ENCODE peak calls at places on chromosomes 2 and 18, in six cellular contexts. I, Q, Z, K, P and N are unnamed samples.

GRCh38 chr2:5869871-5870375 is 177.7 kb downstream of the SOX11 start:
- DNase-seq in Z (no peak), Q (no peak), P (no peak), K (no peak), I (no peak), N (no peak)

GRCh38 chr2:1430491-1430890 is 17.2 kb downstream of the TPO start:
- DNase-seq in Q (no peak), I (no peak), Z (no peak), K (no peak), P (no peak), N (no peak)

GRCh38 chr18:73893879-73894278 is 253.8 kb downstream of the FBXO15 start:
- DNase-seq in Q (no peak), P (peak), Z (no peak), I (no peak), K (no peak), N (no peak)

GRCh38 chr18:74444104-74444503 is 13.0 kb downstream of the DIPK1C start:
- DNase-seq in Q (no peak), Z (no peak), K (no peak), I (no peak), P (no peak), N (no peak)

GRCh38 chr2:119523959-119524694 is at the start of gene SCTR:
- DNase-seq in I (no peak), Q (no peak), Z (no peak), K (peak), P (no peak), N (no peak)

GRCh38 chr18:77054606-77055428 is 77.8 kb downstream of the MBP start:
- DNase-seq in I (peak), P (peak), Q (peak), Z (peak), K (peak), N (peak)

GRCh38 chr2:31324000-31324633 is 90.2 kb downstream of the EHD3 start:
- DNase-seq in I (no peak), Z (no peak), Q (no peak), P (no peak), K (no peak), N (peak)

GRCh38 chr2:20225294-20226151 is 593 bp upstream of the SDC1 start:
- DNase-seq in Q (no peak), P (peak), Z (peak), I (peak), K (peak), N (no peak)

GRCh38 chr2:54512663-54513363 is 56.7 kb downstream of the SPTBN1 start:
- DNase-seq in K (no peak), Z (no peak), I (no peak), P (no peak), Q (no peak), N (no peak)

GRCh38 chr2:218329027-218329825 is 27.4 kb upstream of the CATIP start:
- DNase-seq in Q (no peak), I (no peak), Z (no peak), P (no peak), K (peak), N (no peak)

GRCh38 chr2:179393481-179393880 is 128.8 kb upstream of the SESTD1 start:
- DNase-seq in K (no peak), Z (no peak), P (peak), I (no peak), Q (no peak), N (no peak)

GRCh38 chr2:98175811-98176210 is 88.8 kb downstream of the VWA3B start:
- DNase-seq in K (peak), Q (no peak), I (no peak), P (no peak), Z (no peak), N (no peak)

GRCh38 chr2:167551411-167551810 is 663.1 kb downstream of the XIRP2 start:
- DNase-seq in I (no peak), K (no peak), Z (no peak), P (no peak), Q (no peak), N (no peak)

GRCh38 chr2:152486048-152486736 is 151.2 kb downstream of the FMNL2 start:
- DNase-seq in I (no peak), P (no peak), Q (no peak), K (no peak), Z (no peak), N (no peak)

GRCh38 chr2:152489364-152489763 is 154.4 kb downstream of the FMNL2 start:
- DNase-seq in K (no peak), Z (no peak), I (no peak), P (no peak), Q (no peak), N (no peak)

GRCh38 chr2:152488075-152488474 is 153.1 kb downstream of the FMNL2 start:
- DNase-seq in Q (no peak), I (no peak), Z (no peak), K (no peak), P (no peak), N (no peak)

GRCh38 chr2:152483276-152483996 is 148.5 kb downstream of the FMNL2 start:
- DNase-seq in P (no peak), K (no peak), Z (no peak), Q (no peak), I (peak), N (no peak)

DNA sequence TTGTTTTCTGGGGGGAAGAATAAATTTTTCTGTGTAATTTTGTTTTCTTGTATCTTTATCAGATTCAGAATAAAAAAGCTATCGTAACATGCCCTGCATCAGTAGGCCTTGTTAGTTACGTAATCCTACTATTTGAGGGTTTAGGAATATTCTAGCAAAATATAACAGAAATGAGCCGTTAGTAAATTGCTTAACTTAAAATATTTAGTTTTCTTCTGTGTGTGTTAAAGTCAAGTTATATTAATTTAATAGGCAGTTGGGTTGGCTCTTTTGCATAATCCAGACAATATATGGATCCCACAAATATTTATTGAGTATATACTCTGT is 151.7 kb downstream of the FMNL2 start:
- DNase-seq in K (no peak), P (no peak), Q (no peak), Z (no peak), I (no peak), N (no peak)
- H3K4me3 ChIP-seq in K (no peak), P (no peak), Q (no peak), Z (no peak), I (no peak), N (no peak)

DNA sequence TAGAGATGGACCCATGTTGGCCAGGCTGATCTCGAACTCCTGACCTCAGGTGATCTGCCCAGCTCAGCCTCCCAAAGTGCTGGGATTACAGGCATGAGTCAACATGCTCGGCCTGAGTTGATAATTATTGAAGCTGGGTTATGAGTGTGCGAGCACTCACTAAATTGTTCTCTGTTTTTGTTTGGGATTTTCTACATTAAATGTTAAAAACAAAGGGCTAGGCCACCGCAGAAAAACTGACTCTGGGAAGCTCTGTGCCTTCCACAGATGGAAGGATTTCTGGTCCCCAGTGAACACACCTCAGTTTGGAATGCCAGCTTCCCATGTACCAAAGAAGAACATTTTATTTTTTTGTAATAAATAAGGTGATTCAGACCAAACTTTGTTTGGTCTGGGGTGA is 83.0 kb downstream of the XRCC5 start:
- DNase-seq in Q (no peak), K (no peak), Z (no peak), P (no peak), I (no peak), N (no peak)
- H3K4me3 ChIP-seq in Q (no peak), K (no peak), Z (no peak), P (no peak), I (no peak), N (no peak)

DNA sequence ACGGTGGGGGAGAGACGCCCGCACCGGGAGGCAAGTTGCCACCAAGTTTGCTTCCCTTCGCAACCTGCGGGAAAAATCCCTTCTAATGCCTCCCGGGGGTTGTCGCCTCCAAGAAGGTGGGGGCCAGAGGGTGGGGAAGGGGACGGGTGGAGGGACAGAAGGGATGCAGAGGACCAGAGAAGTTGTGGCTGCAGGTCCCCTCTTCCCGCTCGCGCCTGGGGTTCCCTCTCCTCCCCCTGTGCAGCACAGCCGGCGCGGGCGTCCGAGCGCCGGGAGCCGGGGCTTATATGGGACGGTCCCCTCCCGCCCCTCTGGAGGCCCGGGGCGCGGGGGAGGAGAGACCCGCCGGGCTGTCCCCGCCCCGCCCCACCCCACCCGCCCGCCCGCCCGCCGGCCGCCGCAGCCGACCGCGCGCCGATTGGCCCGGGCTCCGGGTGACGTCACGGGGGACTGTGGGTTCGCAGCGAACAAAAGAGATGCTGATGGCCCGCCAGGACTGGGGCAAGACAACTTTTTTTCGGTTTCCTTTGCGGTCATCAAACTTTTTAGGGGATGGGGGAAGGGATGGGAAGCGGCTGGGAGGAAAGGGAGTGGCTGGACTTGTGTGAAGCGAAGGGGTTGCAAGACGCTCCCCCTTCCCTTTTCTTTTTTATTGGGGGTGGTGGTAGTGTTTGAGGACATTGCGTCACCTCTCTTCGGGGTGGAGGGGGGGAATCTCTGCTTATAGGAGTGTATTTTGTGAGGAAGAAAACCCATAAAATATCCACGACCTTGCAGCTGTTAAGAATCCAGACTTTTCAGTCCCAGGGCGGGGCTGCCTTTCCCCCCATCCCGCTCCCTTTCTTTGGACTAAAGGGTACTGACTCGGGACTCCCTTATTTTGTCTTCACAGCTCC is at the start of gene FN1:
- DNase-seq in Z (peak), I (peak), Q (peak), P (peak), K (peak), N (peak)
- H3K4me3 ChIP-seq in Z (peak), I (peak), Q (peak), P (peak), K (peak), N (peak)

GRCh38 chr2:204213588-204213987 is 277.0 kb downstream of the ICOS start:
- DNase-seq in Z (no peak), K (no peak), P (no peak), Q (no peak), I (no peak), N (no peak)
- H3K4me3 ChIP-seq in Z (no peak), K (no peak), P (no peak), Q (no peak), I (no peak), N (no peak)

GRCh38 chr2:42493468-42493884 is 306 bp downstream of the KCNG3 start:
- DNase-seq in K (no peak), I (no peak), Q (no peak), P (no peak), Z (no peak), N (no peak)
- H3K4me3 ChIP-seq in K (peak), I (peak), Q (peak), P (no peak), Z (peak), N (peak)

GRCh38 chr2:216501854-216502253 is 3.2 kb downstream of the RPL37A start:
- DNase-seq in K (no peak), Q (no peak), I (no peak), P (no peak), Z (no peak), N (no peak)

GRCh38 chr2:216498418-216499413 is at the start of gene RPL37A:
- DNase-seq in K (peak), I (peak), P (peak), Q (peak), Z (peak), N (peak)

GRCh38 chr2:216497808-216498366 is 757 bp upstream of the RPL37A start:
- DNase-seq in Q (no peak), P (no peak), Z (no peak), I (no peak), K (no peak), N (no peak)

GRCh38 chr2:216500572-216500971 is 1.9 kb downstream of the RPL37A start:
- DNase-seq in P (no peak), I (no peak), K (no peak), Z (no peak), Q (no peak), N (no peak)

DNA sequence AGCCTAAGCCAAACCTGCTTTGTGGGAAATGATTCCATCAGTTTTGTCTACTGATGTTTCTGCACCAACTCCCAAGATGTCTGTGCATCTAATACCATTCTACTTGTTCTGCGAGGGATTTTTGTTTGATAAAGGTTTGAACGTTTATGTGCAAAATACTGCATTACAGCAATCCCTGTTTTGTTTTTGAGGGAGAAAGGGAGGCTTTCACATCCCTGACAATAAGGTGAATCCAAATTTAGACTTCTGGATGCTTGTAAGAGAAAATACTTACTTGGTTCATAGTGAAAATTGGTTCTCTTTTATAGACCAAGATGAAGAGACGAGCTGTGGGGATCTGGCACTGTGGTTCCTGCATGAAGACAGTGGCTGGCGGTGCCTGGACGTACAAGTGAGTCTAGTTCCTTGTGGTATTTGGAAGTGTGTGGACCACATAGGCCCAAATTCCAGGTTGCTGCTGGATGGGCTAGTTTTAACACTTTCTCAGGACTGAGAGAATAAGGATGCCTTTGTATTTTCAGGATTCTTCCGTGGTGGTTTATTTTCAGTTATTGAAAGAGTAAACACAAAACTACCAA is 1.1 kb downstream of the RPL37A start:
- DNase-seq in P (no peak), I (peak), K (no peak), Z (no peak), Q (no peak), N (no peak)
- H3K4me3 ChIP-seq in P (peak), I (peak), K (peak), Z (peak), Q (peak), N (peak)

DNA sequence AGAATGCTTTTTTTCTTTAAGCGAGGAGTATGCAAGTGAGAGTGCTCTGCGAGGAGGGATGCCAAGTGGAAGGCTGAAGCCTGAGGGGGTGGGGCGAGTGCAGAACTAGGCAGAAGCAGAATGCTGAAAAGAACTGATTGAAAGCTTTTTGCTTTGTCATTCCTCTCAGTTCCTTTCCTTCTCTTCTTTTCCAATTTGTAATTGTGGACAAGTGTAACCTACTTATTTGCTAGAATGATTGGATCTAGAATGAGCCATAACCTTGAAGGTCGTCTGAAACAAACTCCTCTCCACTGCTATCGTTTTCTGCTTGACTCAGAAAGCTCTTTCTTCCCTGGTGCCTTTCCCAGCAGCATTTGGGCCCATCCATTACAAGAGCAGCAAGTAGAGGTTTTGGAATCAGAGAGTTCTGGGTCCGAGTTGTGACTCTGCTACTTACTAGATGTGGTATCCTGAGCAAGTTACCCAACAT is 115.3 kb downstream of the METTL8 start:
- DNase-seq in Z (no peak), K (no peak), I (peak), P (no peak), Q (no peak), N (no peak)
- H3K4me3 ChIP-seq in Z (no peak), K (no peak), I (no peak), P (no peak), Q (no peak), N (no peak)

DNA sequence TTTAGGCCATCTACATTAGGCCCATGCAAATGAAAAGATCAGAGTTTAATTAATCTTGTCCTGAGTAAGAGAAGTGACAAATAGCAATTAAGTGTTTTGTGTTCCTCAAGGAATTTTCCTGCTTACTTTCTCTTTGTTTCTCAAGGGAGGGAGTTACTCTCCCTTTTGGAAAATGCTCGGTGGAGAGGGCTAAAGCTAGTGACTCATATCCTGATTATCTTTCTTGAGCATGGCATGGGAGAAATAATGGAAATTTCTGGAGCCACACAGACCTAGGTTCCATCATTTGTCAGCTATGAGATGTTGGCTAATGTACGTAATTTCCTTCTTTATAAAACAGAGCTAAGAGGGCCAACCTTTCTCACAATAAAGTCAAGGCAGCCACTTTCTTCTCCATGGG is 177.1 kb downstream of the ETAA1 start:
- DNase-seq in P (peak), I (peak), K (no peak), Q (no peak), Z (no peak), N (no peak)
- H3K4me3 ChIP-seq in P (no peak), I (no peak), K (no peak), Q (no peak), Z (no peak), N (no peak)

GRCh38 chr18:25289040-25289631 is 62.8 kb downstream of the ZNF521 start:
- DNase-seq in P (peak), Z (no peak), I (peak), Q (no peak), K (no peak), N (no peak)
- H3K4me3 ChIP-seq in P (peak), Z (peak), I (no peak), Q (no peak), K (no peak), N (no peak)

GRCh38 chr2:85578243-85579180 is 1.1 kb downstream of the VAMP8 start:
- DNase-seq in I (no peak), Q (no peak), P (no peak), Z (no peak), K (no peak), N (no peak)
- H3K4me3 ChIP-seq in I (no peak), Q (peak), P (no peak), Z (peak), K (no peak), N (peak)